ENCODE peak calls at places on chromosomes 1 and 21, in four cellular contexts. J is NCI-H345, F is EH, R is caudate nucleus. A is an unnamed sample.

GRCh38 chr1:79105499-79105898 is 99.0 kb upstream of the ADGRL4 start:
- DNase-seq in J (no peak), F (peak), R (no peak), A (no peak)

GRCh38 chr1:240385985-240386978 is 225.7 kb downstream of the GREM2 start:
- DNase-seq in J (no peak), F (peak), R (no peak), A (no peak)

GRCh38 chr21:28230559-28230958 is 762.1 kb downstream of the LTN1 start:
- DNase-seq in J (no peak), F (peak), R (no peak), A (no peak)

GRCh38 chr1:212452323-212453155 is 19.8 kb downstream of the NENF start:
- DNase-seq in J (no peak), F (peak), R (peak), A (no peak)

GRCh38 chr1:18232052-18232451 is 124.5 kb downstream of the IGSF21 start:
- DNase-seq in J (no peak), F (no peak), R (no peak), A (no peak)

GRCh38 chr1:51506537-51506936 is 12.5 kb downstream of the EPS15 start:
- DNase-seq in J (no peak), F (peak), R (no peak), A (no peak)

GRCh38 chr1:221892301-221892830 is 150.5 kb upstream of the DUSP10 start:
- DNase-seq in J (no peak), F (peak), R (no peak), A (no peak)

GRCh38 chr1:70405780-70406416 is 5.2 kb upstream of the CTH start:
- DNase-seq in J (no peak), F (no peak), R (no peak), A (no peak)

GRCh38 chr1:9069324-9070100 is at the start of gene SLC2A5:
- DNase-seq in J (peak), F (no peak), R (no peak), A (peak)

GRCh38 chr1:11538886-11539285 is 59.9 kb downstream of the DISP3 start:
- DNase-seq in J (no peak), F (no peak), R (no peak), A (no peak)

GRCh38 chr1:200894712-200895447 is at the start of gene INAVA:
- DNase-seq in J (no peak), F (no peak), R (no peak), A (peak)

GRCh38 chr1:208182880-208183279 is 61.3 kb downstream of the PLXNA2 start:
- DNase-seq in J (no peak), F (no peak), R (no peak), A (no peak)

A was measured in prostate gland.